ENCODE peak calls at places on chromosome 16, in six cellular contexts. U is NCI-H2171; I is endothelial cell; G is effector CD4-positive, alpha-beta T cell; F is hippocampal formation; D is caudate nucleus. B is an unnamed sample.

GRCh38 chr16:31130336-31130812 is 5.2 kb downstream of the PRSS8 start:
- DNase-seq in U (no peak), I (no peak), G (no peak), F (no peak), D (no peak), B (no peak)

GRCh38 chr16:72844225-72844920 is 203.6 kb downstream of the ZFHX3 start:
- DNase-seq in U (no peak), I (no peak), G (no peak), F (no peak), D (no peak), B (no peak)

GRCh38 chr16:81445926-81446317 is 1.3 kb downstream of the CMIP start:
- DNase-seq in U (no peak), I (no peak), G (no peak), F (no peak), D (no peak), B (no peak)

GRCh38 chr16:82963653-82964052 is 336.9 kb downstream of the CDH13 start:
- DNase-seq in U (no peak), I (no peak), G (no peak), F (no peak), D (no peak), B (no peak)

GRCh38 chr16:65117701-65118448 is 4.0 kb downstream of the CDH11 start:
- DNase-seq in U (peak), I (peak), G (no peak), F (peak), D (peak), B (peak)

GRCh38 chr16:3754772-3755171 is 37.4 kb upstream of the TRAP1 start:
- DNase-seq in U (no peak), I (no peak), G (no peak), F (no peak), D (no peak), B (no peak)

GRCh38 chr16:30068333-30068732 is 2.8 kb downstream of the ALDOA start:
- DNase-seq in U (no peak), I (no peak), G (no peak), F (no peak), D (no peak), B (no peak)

GRCh38 chr16:56606688-56607618 is 1.4 kb upstream of the MT2A start:
- DNase-seq in U (no peak), I (peak), G (no peak), F (no peak), D (no peak), B (no peak)

GRCh38 chr16:67910162-67910561 is 17.1 kb downstream of the PSKH1 start:
- DNase-seq in U (peak), I (no peak), G (no peak), F (peak), D (peak), B (no peak)

GRCh38 chr16:57988929-57989328 is 11.5 kb downstream of the ZNF319 start:
- DNase-seq in U (peak), I (no peak), G (no peak), F (no peak), D (no peak), B (no peak)

GRCh38 chr16:11602321-11602720 is 15.6 kb upstream of the LITAF start:
- DNase-seq in U (peak), I (no peak), G (no peak), F (no peak), D (no peak), B (no peak)

GRCh38 chr16:49499018-49499785 is 125.6 kb downstream of the C16orf78 start:
- DNase-seq in U (peak), I (no peak), G (no peak), F (no peak), D (no peak), B (no peak)

GRCh38 chr16:16067127-16067526 is 117.7 kb downstream of the ABCC1 start:
- DNase-seq in U (peak), I (no peak), G (no peak), F (no peak), D (no peak), B (no peak)

GRCh38 chr16:62256406-62256805 is 220.2 kb upstream of the CDH8 start:
- DNase-seq in U (no peak), I (no peak), G (no peak), F (no peak), D (no peak), B (no peak)

GRCh38 chr16:66400503-66401380 is 26.4 kb upstream of the BEAN1 start:
- DNase-seq in U (no peak), I (no peak), G (no peak), F (no peak), D (no peak), B (no peak)

GRCh38 chr16:17382514-17382913 is 88.2 kb downstream of the XYLT1 start:
- DNase-seq in U (no peak), I (no peak), G (no peak), F (no peak), D (no peak), B (no peak)

GRCh38 chr16:17166095-17166494 is 304.7 kb downstream of the XYLT1 start:
- DNase-seq in U (no peak), I (peak), G (no peak), F (no peak), D (no peak), B (no peak)

GRCh38 chr16:63530208-63530607 is 1494.0 kb upstream of the CDH8 start:
- DNase-seq in U (no peak), I (no peak), G (no peak), F (no peak), D (no peak), B (no peak)

GRCh38 chr16:25838724-25839186 is 147.0 kb downstream of the HS3ST4 start:
- DNase-seq in U (peak), I (peak), G (peak), F (peak), D (peak), B (no peak)

GRCh38 chr16:79601092-79601977 is 798 bp upstream of the MAF start:
- DNase-seq in U (no peak), I (peak), G (peak), F (no peak), D (peak), B (no peak)

GRCh38 chr16:56274369-56274768 is 83.1 kb downstream of the GNAO1 start:
- DNase-seq in U (no peak), I (no peak), G (no peak), F (no peak), D (no peak), B (no peak)

GRCh38 chr16:87178977-87179376 is 138.2 kb downstream of the C16orf95 start:
- DNase-seq in U (no peak), I (peak), G (no peak), F (no peak), D (no peak), B (no peak)

GRCh38 chr16:75559564-75560372 is 3.7 kb upstream of the TMEM231 start:
- DNase-seq in U (no peak), I (no peak), G (no peak), F (no peak), D (no peak), B (no peak)

GRCh38 chr16:14111713-14112538 is 40.8 kb downstream of the MRTFB start:
- DNase-seq in U (no peak), I (no peak), G (no peak), F (no peak), D (no peak), B (peak)

GRCh38 chr16:48409839-48410610 is 24.8 kb upstream of the SIAH1 start:
- DNase-seq in U (no peak), I (no peak), G (no peak), F (no peak), D (no peak), B (no peak)

GRCh38 chr16:79645701-79646100 is 45.2 kb upstream of the MAF start:
- DNase-seq in U (no peak), I (no peak), G (no peak), F (no peak), D (no peak), B (no peak)

GRCh38 chr16:54268766-54269165 is 17.8 kb downstream of the IRX3 start:
- DNase-seq in U (no peak), I (no peak), G (no peak), F (no peak), D (no peak), B (no peak)

GRCh38 chr16:89052824-89053724 is 40.6 kb upstream of the ACSF3 start:
- DNase-seq in U (peak), I (no peak), G (no peak), F (peak), D (peak), B (peak)

GRCh38 chr16:77450790-77451487 is 16.1 kb upstream of the ADAMTS18 start:
- DNase-seq in U (peak), I (no peak), G (no peak), F (no peak), D (no peak), B (no peak)

GRCh38 chr16:65538945-65539344 is 417.1 kb upstream of the CDH11 start:
- DNase-seq in U (no peak), I (no peak), G (no peak), F (no peak), D (no peak), B (no peak)

GRCh38 chr16:30659507-30660423 is 1.5 kb downstream of the FBRS start:
- DNase-seq in U (no peak), I (no peak), G (peak), F (no peak), D (no peak), B (no peak)

GRCh38 chr16:30521873-30522641 is 4.3 kb downstream of the ZNF768 start:
- DNase-seq in U (no peak), I (no peak), G (no peak), F (no peak), D (no peak), B (no peak)

GRCh38 chr16:85955566-85955965 is 56.6 kb downstream of the IRF8 start:
- DNase-seq in U (no peak), I (no peak), G (no peak), F (no peak), D (no peak), B (no peak)

GRCh38 chr16:63192969-63193368 is 1156.7 kb upstream of the CDH8 start:
- DNase-seq in U (no peak), I (no peak), G (no peak), F (no peak), D (no peak), B (no peak)

GRCh38 chr16:52528393-52529080 is 18.4 kb downstream of the TOX3 start:
- DNase-seq in U (no peak), I (no peak), G (no peak), F (no peak), D (no peak), B (no peak)